ENCODE peak calls at places on chromosomes 16 and 17, in nine cellular contexts. One of them, this sample, is unnamed.

GRCh38 chr16:50305441-50306061 is 39.2 kb downstream of the ADCY7 start:
- DNase-seq in breast epithelium: no peak
- DNase-seq in HL-60: no peak
- DNase-seq in HCT116: no peak
- DNase-seq in GM23338: no peak
- DNase-seq in esophagus muscularis mucosa: no peak
- DNase-seq in transverse colon: no peak
- DNase-seq in spleen: peak
- DNase-seq in GM12878: no peak
- DNase-seq in this sample: peak

GRCh38 chr17:73630531-73630930 is 13.7 kb downstream of the SDK2 start:
- DNase-seq in spleen: peak
- DNase-seq in HL-60: no peak
- DNase-seq in esophagus muscularis mucosa: no peak
- DNase-seq in transverse colon: no peak
- DNase-seq in HCT116: no peak
- DNase-seq in breast epithelium: no peak
- DNase-seq in GM12878: no peak
- DNase-seq in GM23338: no peak
- DNase-seq in this sample: no peak

GRCh38 chr16:10387378-10387681 is 1.5 kb downstream of the ATF7IP2 start:
- DNase-seq in esophagus muscularis mucosa: no peak
- DNase-seq in GM12878: no peak
- DNase-seq in transverse colon: no peak
- DNase-seq in breast epithelium: no peak
- DNase-seq in GM23338: no peak
- DNase-seq in HCT116: no peak
- DNase-seq in spleen: no peak
- DNase-seq in HL-60: no peak
- DNase-seq in this sample: no peak

GRCh38 chr16:9885876-9886275 is 296.4 kb downstream of the GRIN2A start:
- DNase-seq in GM23338: no peak
- DNase-seq in HL-60: no peak
- DNase-seq in breast epithelium: no peak
- DNase-seq in transverse colon: no peak
- DNase-seq in GM12878: no peak
- DNase-seq in esophagus muscularis mucosa: no peak
- DNase-seq in HCT116: no peak
- DNase-seq in spleen: no peak
- DNase-seq in this sample: no peak

GRCh38 chr17:78185981-78186688 is 717 bp downstream of the TK1 start:
- DNase-seq in spleen: no peak
- DNase-seq in HCT116: no peak
- DNase-seq in GM12878: no peak
- DNase-seq in esophagus muscularis mucosa: no peak
- DNase-seq in breast epithelium: no peak
- DNase-seq in HL-60: peak
- DNase-seq in GM23338: no peak
- DNase-seq in transverse colon: peak
- DNase-seq in this sample: no peak

GRCh38 chr17:19744922-19745757 is 3.0 kb downstream of the ALDH3A1 start:
- DNase-seq in HL-60: peak
- DNase-seq in esophagus muscularis mucosa: peak
- DNase-seq in GM23338: peak
- DNase-seq in HCT116: peak
- DNase-seq in breast epithelium: peak
- DNase-seq in spleen: peak
- DNase-seq in GM12878: no peak
- DNase-seq in transverse colon: peak
- DNase-seq in this sample: peak

GRCh38 chr17:74443516-74444296 is 11.8 kb downstream of the GPRC5C start:
- DNase-seq in esophagus muscularis mucosa: no peak
- DNase-seq in spleen: no peak
- DNase-seq in transverse colon: peak
- DNase-seq in HL-60: no peak
- DNase-seq in GM23338: no peak
- DNase-seq in GM12878: no peak
- DNase-seq in HCT116: no peak
- DNase-seq in breast epithelium: no peak
- DNase-seq in this sample: no peak

GRCh38 chr17:3535253-3535995 is 22.2 kb downstream of the TRPV3 start:
- DNase-seq in GM12878: no peak
- DNase-seq in HL-60: no peak
- DNase-seq in HCT116: peak
- DNase-seq in breast epithelium: no peak
- DNase-seq in transverse colon: peak
- DNase-seq in GM23338: peak
- DNase-seq in spleen: peak
- DNase-seq in esophagus muscularis mucosa: no peak
- DNase-seq in this sample: no peak

GRCh38 chr17:50905460-50905803 is 39.3 kb upstream of the TOB1 start:
- DNase-seq in spleen: no peak
- DNase-seq in transverse colon: no peak
- DNase-seq in GM12878: no peak
- DNase-seq in esophagus muscularis mucosa: no peak
- DNase-seq in breast epithelium: no peak
- DNase-seq in HCT116: no peak
- DNase-seq in HL-60: no peak
- DNase-seq in GM23338: peak
- DNase-seq in this sample: no peak

GRCh38 chr17:50904522-50905459 is 38.6 kb upstream of the TOB1 start:
- DNase-seq in esophagus muscularis mucosa: no peak
- DNase-seq in spleen: no peak
- DNase-seq in transverse colon: peak
- DNase-seq in GM23338: no peak
- DNase-seq in HCT116: no peak
- DNase-seq in GM12878: no peak
- DNase-seq in HL-60: no peak
- DNase-seq in breast epithelium: peak
- DNase-seq in this sample: no peak

GRCh38 chr17:50906443-50906842 is 40.3 kb upstream of the TOB1 start:
- DNase-seq in HCT116: no peak
- DNase-seq in GM12878: no peak
- DNase-seq in HL-60: no peak
- DNase-seq in breast epithelium: no peak
- DNase-seq in spleen: no peak
- DNase-seq in transverse colon: no peak
- DNase-seq in esophagus muscularis mucosa: no peak
- DNase-seq in GM23338: no peak
- DNase-seq in this sample: no peak

GRCh38 chr17:50902768-50903353 is 36.7 kb upstream of the TOB1 start:
- DNase-seq in HL-60: no peak
- DNase-seq in GM23338: no peak
- DNase-seq in esophagus muscularis mucosa: no peak
- DNase-seq in HCT116: no peak
- DNase-seq in breast epithelium: no peak
- DNase-seq in GM12878: no peak
- DNase-seq in spleen: no peak
- DNase-seq in transverse colon: no peak
- DNase-seq in this sample: no peak

GRCh38 chr17:50903604-50904521 is 37.7 kb upstream of the TOB1 start:
- DNase-seq in spleen: no peak
- DNase-seq in GM23338: no peak
- DNase-seq in transverse colon: no peak
- DNase-seq in HCT116: no peak
- DNase-seq in breast epithelium: no peak
- DNase-seq in GM12878: no peak
- DNase-seq in HL-60: no peak
- DNase-seq in esophagus muscularis mucosa: no peak
- DNase-seq in this sample: no peak
- TF ChIP-seq POLR2AphosphoS5 in spleen: no peak
- TF ChIP-seq POLR2AphosphoS5 in GM23338: no peak
- TF ChIP-seq POLR2AphosphoS5 in transverse colon: no peak
- TF ChIP-seq POLR2AphosphoS5 in HCT116: no peak
- TF ChIP-seq POLR2AphosphoS5 in breast epithelium: no peak
- TF ChIP-seq POLR2AphosphoS5 in GM12878: no peak
- TF ChIP-seq POLR2AphosphoS5 in HL-60: no peak
- TF ChIP-seq POLR2AphosphoS5 in esophagus muscularis mucosa: no peak
- TF ChIP-seq POLR2AphosphoS5 in this sample: no peak

GRCh38 chr16:87853411-87854052 is 15.8 kb downstream of the SLC7A5 start:
- DNase-seq in GM12878: peak
- DNase-seq in spleen: peak
- DNase-seq in HCT116: peak
- DNase-seq in HL-60: peak
- DNase-seq in esophagus muscularis mucosa: peak
- DNase-seq in breast epithelium: peak
- DNase-seq in transverse colon: peak
- DNase-seq in GM23338: peak
- DNase-seq in this sample: peak
- TF ChIP-seq POLR2AphosphoS5 in GM12878: no peak
- TF ChIP-seq POLR2AphosphoS5 in spleen: peak
- TF ChIP-seq POLR2AphosphoS5 in HCT116: peak
- TF ChIP-seq POLR2AphosphoS5 in HL-60: no peak
- TF ChIP-seq POLR2AphosphoS5 in esophagus muscularis mucosa: peak
- TF ChIP-seq POLR2AphosphoS5 in breast epithelium: peak
- TF ChIP-seq POLR2AphosphoS5 in transverse colon: peak
- TF ChIP-seq POLR2AphosphoS5 in GM23338: peak
- TF ChIP-seq POLR2AphosphoS5 in this sample: peak

GRCh38 chr17:64534187-64534586 is 27.4 kb downstream of the CEP95 start:
- DNase-seq in transverse colon: no peak
- DNase-seq in esophagus muscularis mucosa: no peak
- DNase-seq in HL-60: peak
- DNase-seq in HCT116: no peak
- DNase-seq in GM23338: no peak
- DNase-seq in GM12878: no peak
- DNase-seq in breast epithelium: no peak
- DNase-seq in spleen: no peak
- DNase-seq in this sample: no peak

GRCh38 chr17:64533784-64534183 is 27.0 kb downstream of the CEP95 start:
- DNase-seq in transverse colon: no peak
- DNase-seq in HCT116: no peak
- DNase-seq in breast epithelium: no peak
- DNase-seq in GM23338: no peak
- DNase-seq in HL-60: no peak
- DNase-seq in spleen: no peak
- DNase-seq in esophagus muscularis mucosa: no peak
- DNase-seq in GM12878: no peak
- DNase-seq in this sample: no peak

GRCh38 chr17:64537488-64537887 is 30.7 kb downstream of the CEP95 start:
- DNase-seq in esophagus muscularis mucosa: no peak
- DNase-seq in breast epithelium: no peak
- DNase-seq in spleen: no peak
- DNase-seq in HL-60: no peak
- DNase-seq in GM23338: no peak
- DNase-seq in HCT116: no peak
- DNase-seq in transverse colon: no peak
- DNase-seq in GM12878: no peak
- DNase-seq in this sample: no peak

GRCh38 chr17:64536913-64537312 is 30.1 kb downstream of the CEP95 start:
- DNase-seq in GM12878: no peak
- DNase-seq in HCT116: no peak
- DNase-seq in transverse colon: no peak
- DNase-seq in spleen: no peak
- DNase-seq in esophagus muscularis mucosa: no peak
- DNase-seq in breast epithelium: no peak
- DNase-seq in GM23338: no peak
- DNase-seq in HL-60: no peak
- DNase-seq in this sample: no peak

DNA sequence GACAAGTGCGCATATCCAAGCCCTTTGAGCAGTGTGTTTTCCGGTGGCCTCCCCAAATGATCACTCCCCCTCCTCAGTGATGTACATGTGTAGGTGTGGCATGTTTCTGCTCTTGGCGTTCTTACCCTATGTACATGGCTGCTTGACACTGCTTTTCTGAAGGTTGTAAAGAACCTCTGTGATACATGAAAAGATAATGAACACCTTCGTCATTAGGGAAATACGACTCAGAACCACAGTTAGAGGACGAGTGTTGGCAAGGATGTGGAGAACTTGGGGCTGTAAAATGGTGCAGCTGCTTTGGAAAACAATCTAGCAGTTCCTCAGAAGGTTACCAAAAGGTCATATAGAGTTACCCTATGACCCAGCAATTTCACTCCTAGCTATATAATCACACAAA is 28.6 kb downstream of the CEP95 start:
- DNase-seq in GM12878: no peak
- DNase-seq in transverse colon: no peak
- DNase-seq in GM23338: no peak
- DNase-seq in breast epithelium: no peak
- DNase-seq in esophagus muscularis mucosa: no peak
- DNase-seq in HL-60: no peak
- DNase-seq in spleen: no peak
- DNase-seq in HCT116: no peak
- DNase-seq in this sample: no peak
- TF ChIP-seq POLR2AphosphoS5 in GM12878: no peak
- TF ChIP-seq POLR2AphosphoS5 in transverse colon: no peak
- TF ChIP-seq POLR2AphosphoS5 in GM23338: no peak
- TF ChIP-seq POLR2AphosphoS5 in breast epithelium: no peak
- TF ChIP-seq POLR2AphosphoS5 in esophagus muscularis mucosa: no peak
- TF ChIP-seq POLR2AphosphoS5 in HL-60: no peak
- TF ChIP-seq POLR2AphosphoS5 in spleen: no peak
- TF ChIP-seq POLR2AphosphoS5 in HCT116: no peak
- TF ChIP-seq POLR2AphosphoS5 in this sample: no peak

GRCh38 chr17:28712705-28713415 is 1.2 kb upstream of the PROCA1 start:
- DNase-seq in breast epithelium: no peak
- DNase-seq in esophagus muscularis mucosa: no peak
- DNase-seq in GM12878: no peak
- DNase-seq in GM23338: no peak
- DNase-seq in spleen: peak
- DNase-seq in HL-60: no peak
- DNase-seq in transverse colon: no peak
- DNase-seq in HCT116: no peak
- DNase-seq in this sample: no peak

GRCh38 chr17:28714281-28714680 is 2.6 kb upstream of the PROCA1 start:
- DNase-seq in GM23338: no peak
- DNase-seq in spleen: no peak
- DNase-seq in breast epithelium: no peak
- DNase-seq in esophagus muscularis mucosa: no peak
- DNase-seq in HCT116: no peak
- DNase-seq in HL-60: no peak
- DNase-seq in GM12878: no peak
- DNase-seq in transverse colon: no peak
- DNase-seq in this sample: no peak

GRCh38 chr17:28711723-28712036 is at the start of gene PROCA1:
- DNase-seq in GM12878: no peak
- DNase-seq in spleen: peak
- DNase-seq in breast epithelium: no peak
- DNase-seq in GM23338: peak
- DNase-seq in transverse colon: no peak
- DNase-seq in HL-60: no peak
- DNase-seq in HCT116: no peak
- DNase-seq in esophagus muscularis mucosa: no peak
- DNase-seq in this sample: no peak

GRCh38 chr17:28710948-28711722 is 553 bp downstream of the PROCA1 start:
- DNase-seq in esophagus muscularis mucosa: peak
- DNase-seq in transverse colon: peak
- DNase-seq in HL-60: peak
- DNase-seq in breast epithelium: peak
- DNase-seq in spleen: peak
- DNase-seq in HCT116: peak
- DNase-seq in GM23338: peak
- DNase-seq in GM12878: peak
- DNase-seq in this sample: peak

DNA sequence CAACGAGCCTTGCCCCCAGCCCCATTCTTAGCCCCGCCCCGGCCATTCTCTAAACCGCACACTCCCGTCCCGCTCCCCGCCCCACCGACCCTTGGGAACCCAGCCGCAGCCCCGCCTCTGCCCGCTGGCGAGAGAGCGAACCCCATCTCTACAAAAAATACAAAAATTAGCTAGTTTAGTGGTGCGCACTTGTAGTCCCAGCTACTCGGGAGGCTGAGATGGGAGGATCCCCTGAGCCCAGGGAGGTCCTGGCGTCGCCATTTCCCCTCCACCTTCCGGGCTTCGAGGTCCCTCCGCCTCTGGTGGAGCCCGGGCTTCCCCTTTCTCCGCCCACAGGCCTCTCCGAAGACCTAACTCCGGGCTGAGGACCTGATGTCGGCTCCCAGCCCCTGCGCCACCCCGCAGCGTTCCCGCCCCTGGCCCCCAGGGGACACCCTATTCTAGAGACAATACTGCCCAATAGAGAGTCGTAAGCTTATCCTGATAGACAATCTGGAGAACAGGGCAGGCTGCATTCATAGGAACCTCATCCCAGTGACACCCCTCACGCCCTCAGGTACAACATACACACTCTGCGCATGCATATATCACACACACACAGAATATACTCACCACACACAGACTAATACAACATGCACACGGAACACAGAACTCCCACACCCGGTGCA is 483 bp upstream of the PROCA1 start:
- DNase-seq in HL-60: peak
- DNase-seq in spleen: peak
- DNase-seq in GM12878: no peak
- DNase-seq in HCT116: no peak
- DNase-seq in transverse colon: peak
- DNase-seq in breast epithelium: no peak
- DNase-seq in esophagus muscularis mucosa: no peak
- DNase-seq in GM23338: peak
- DNase-seq in this sample: peak
- TF ChIP-seq POLR2AphosphoS5 in HL-60: peak
- TF ChIP-seq POLR2AphosphoS5 in spleen: peak
- TF ChIP-seq POLR2AphosphoS5 in GM12878: no peak
- TF ChIP-seq POLR2AphosphoS5 in HCT116: no peak
- TF ChIP-seq POLR2AphosphoS5 in transverse colon: no peak
- TF ChIP-seq POLR2AphosphoS5 in breast epithelium: no peak
- TF ChIP-seq POLR2AphosphoS5 in esophagus muscularis mucosa: no peak
- TF ChIP-seq POLR2AphosphoS5 in GM23338: no peak
- TF ChIP-seq POLR2AphosphoS5 in this sample: no peak